ENCODE peak calls at places on chromosome 1, in five cellular contexts. M, H, Y, K and A are unnamed samples. For H3K9me3, the result is how much of the 10 kb centered on the place peaks cover.

GRCh38 chr1:48048064-48048463 is 50.9 kb upstream of the TRABD2B start:
- DNase-seq in H (no peak), K (no peak), M (no peak), Y (peak), A (peak)

GRCh38 chr1:200737647-200738296 is 921 bp upstream of the CAMSAP2 start:
- DNase-seq in Y (no peak), H (no peak), K (no peak), M (no peak), A (no peak)

GRCh38 chr1:1091344-1092148 is 17.4 kb upstream of the RNF223 start:
- DNase-seq in H (no peak), Y (no peak), M (peak), K (no peak), A (no peak)

GRCh38 chr1:12104417-12104816 is 41.3 kb downstream of the TNFRSF8 start:
- DNase-seq in M (no peak), K (no peak), Y (no peak), H (no peak), A (no peak)

GRCh38 chr1:145981299-145981600 is 15.1 kb downstream of the TXNIP start:
- DNase-seq in H (no peak), Y (no peak), M (no peak), K (no peak), A (no peak)

GRCh38 chr1:205317311-205317917 is 4.1 kb downstream of the NUAK2 start:
- DNase-seq in Y (peak), K (no peak), M (peak), H (peak), A (no peak)

GRCh38 chr1:54833146-54833545 is 32.0 kb upstream of the TTC22 start:
- DNase-seq in Y (no peak), H (no peak), M (no peak), K (no peak), A (no peak)

GRCh38 chr1:212291505-212292134 is 6.4 kb downstream of the PPP2R5A start:
- DNase-seq in H (peak), M (no peak), Y (peak), K (peak), A (no peak)

GRCh38 chr1:11690669-11691301 is 725 bp upstream of the DRAXIN start:
- DNase-seq in Y (no peak), H (no peak), K (peak), M (no peak), A (no peak)

GRCh38 chr1:16189921-16190499 is 22.4 kb downstream of the ARHGEF19 start:
- DNase-seq in H (no peak), K (no peak), Y (no peak), M (peak), A (peak)

GRCh38 chr1:207752456-207753132 is 740 bp downstream of the CD46 start:
- DNase-seq in K (peak), H (peak), M (peak), Y (peak), A (peak)

GRCh38 chr1:18970358-18970757 is 13.9 kb upstream of the IFFO2 start:
- DNase-seq in Y (no peak), K (no peak), M (no peak), H (no peak), A (no peak)

GRCh38 chr1:71464016-71464415 is 383.2 kb upstream of the ZRANB2 start:
- DNase-seq in H (no peak), Y (peak), M (no peak), K (no peak), A (no peak)

GRCh38 chr1:194833111-194833510 is 1646.7 kb upstream of the B3GALT2 start:
- DNase-seq in Y (no peak), H (no peak), M (no peak), K (no peak), A (no peak)

GRCh38 chr1:36835017-36835695 is 199.2 kb downstream of the GRIK3 start:
- DNase-seq in M (no peak), K (no peak), Y (no peak), H (no peak), A (peak)

GRCh38 chr1:83593073-83593472 is 405.9 kb downstream of the TTLL7 start:
- DNase-seq in K (peak), M (no peak), H (no peak), Y (no peak), A (no peak)

GRCh38 chr1:242770366-242770765 is 245.9 kb upstream of the PLD5 start:
- DNase-seq in M (no peak), Y (peak), H (peak), K (no peak), A (peak)

GRCh38 chr1:20355828-20356735 is 65.4 kb downstream of the VWA5B1 start:
- DNase-seq in K (no peak), Y (peak), H (no peak), M (no peak), A (peak)

GRCh38 chr1:198620951-198621824 is 17.7 kb upstream of the PTPRC start:
- DNase-seq in Y (no peak), K (no peak), M (no peak), H (no peak), A (no peak)

GRCh38 chr1:101520302-101520701 is 283.5 kb downstream of the S1PR1 start:
- DNase-seq in Y (peak), K (peak), M (peak), H (peak), A (no peak)

GRCh38 chr1:204065174-204065985 is 7.5 kb upstream of the SOX13 start:
- DNase-seq in K (peak), M (no peak), Y (no peak), H (no peak), A (no peak)
- H3K4me3 ChIP-seq in K (peak), M (no peak), Y (no peak), H (no peak), A (no peak)

GRCh38 chr1:4084446-4084845 is 184.4 kb upstream of the C1orf174 start:
- DNase-seq in H (no peak), M (no peak), Y (no peak), K (no peak), A (no peak)

GRCh38 chr1:4079815-4080214 is 179.7 kb upstream of the C1orf174 start:
- DNase-seq in M (no peak), Y (no peak), H (no peak), K (no peak), A (no peak)

GRCh38 chr1:4084053-4084431 is 184.0 kb upstream of the C1orf174 start:
- DNase-seq in M (peak), H (no peak), Y (no peak), K (no peak), A (no peak)

GRCh38 chr1:4083171-4084052 is 183.3 kb upstream of the C1orf174 start:
- DNase-seq in H (no peak), Y (no peak), K (no peak), M (peak), A (no peak)

DNA sequence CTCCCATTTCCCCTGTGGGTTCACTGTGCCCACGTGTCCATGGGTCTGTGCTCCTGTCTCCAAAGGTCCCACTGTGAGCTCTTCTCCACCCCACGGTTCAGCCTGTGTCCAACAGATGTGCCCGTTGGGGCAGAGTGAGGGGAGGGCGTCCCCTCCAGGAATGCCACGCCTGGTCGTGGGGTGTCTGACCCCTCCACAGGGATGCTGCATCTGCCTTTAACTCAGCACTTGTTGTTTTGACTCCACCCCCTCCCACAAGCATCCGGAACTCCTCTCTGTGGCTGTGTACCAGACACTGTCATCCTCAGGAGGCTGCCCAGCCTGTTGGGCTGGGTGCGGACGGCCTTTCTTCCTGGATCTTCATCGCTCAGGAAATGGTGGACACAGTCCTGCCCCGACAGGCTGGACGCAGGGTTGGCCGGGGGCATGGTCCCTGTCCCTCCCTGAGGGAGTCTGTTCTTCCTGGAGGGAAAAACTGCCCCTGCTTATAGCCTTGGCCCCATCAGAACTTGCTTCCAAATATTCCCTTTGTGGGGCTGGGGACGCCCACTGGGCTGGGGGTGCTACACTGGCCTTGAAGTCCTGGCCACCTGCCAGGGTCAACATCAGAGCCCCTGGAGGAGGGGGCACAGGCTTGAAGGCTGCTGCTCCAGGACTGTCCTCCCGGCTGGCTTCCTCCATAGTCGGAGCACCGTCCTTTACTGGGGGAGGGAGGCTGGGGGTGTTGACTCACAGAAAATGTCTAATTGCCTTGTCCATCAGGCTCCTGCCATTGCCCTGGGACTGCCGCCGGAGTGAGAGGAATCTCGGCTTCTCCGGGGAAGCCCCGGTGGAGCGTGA is 182.0 kb upstream of the C1orf174 start:
- DNase-seq in Y (no peak), M (no peak), H (no peak), K (no peak), A (no peak)
- H3K9me3 ChIP-seq in Y (under half), M (under half), H (under half), K (under half), A (under half)

DNA sequence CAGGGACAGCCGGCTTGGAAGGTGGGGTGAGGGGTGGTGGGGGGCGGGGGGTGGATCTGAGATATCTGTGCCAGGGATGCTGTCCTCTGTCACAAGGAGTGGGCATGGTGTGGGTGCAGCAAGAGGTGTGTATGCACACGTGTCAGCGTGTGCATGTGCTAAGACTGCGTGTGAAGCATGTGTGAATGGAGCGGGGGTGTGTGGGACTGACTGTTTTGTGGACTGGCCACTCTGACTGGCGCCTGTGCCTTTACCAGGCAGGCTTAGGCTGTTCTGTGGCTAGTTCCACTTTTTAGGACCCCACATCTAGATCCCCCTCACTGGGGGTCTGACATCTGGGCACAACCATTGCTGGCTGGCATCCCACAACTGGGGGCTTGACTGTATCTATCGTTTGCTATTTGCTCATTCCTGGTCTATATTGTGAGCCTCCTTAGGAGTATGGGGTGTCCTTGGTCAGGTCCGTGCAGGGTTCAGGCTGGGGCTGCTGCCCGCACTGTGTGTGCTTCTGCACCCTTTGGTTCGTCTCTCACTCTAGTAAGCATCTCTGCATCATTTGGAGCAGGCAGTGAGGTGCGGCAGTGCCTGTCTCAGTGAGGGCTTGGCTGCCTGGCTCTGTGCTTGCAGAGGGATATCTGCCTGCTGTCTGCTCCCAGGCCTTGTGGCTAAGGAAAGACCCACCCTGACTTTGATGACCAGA is 1.9 kb downstream of the AMPD2 start:
- DNase-seq in H (no peak), M (no peak), Y (no peak), K (no peak), A (no peak)
- H3K4me3 ChIP-seq in H (peak), M (peak), Y (peak), K (peak), A (peak)

DNA sequence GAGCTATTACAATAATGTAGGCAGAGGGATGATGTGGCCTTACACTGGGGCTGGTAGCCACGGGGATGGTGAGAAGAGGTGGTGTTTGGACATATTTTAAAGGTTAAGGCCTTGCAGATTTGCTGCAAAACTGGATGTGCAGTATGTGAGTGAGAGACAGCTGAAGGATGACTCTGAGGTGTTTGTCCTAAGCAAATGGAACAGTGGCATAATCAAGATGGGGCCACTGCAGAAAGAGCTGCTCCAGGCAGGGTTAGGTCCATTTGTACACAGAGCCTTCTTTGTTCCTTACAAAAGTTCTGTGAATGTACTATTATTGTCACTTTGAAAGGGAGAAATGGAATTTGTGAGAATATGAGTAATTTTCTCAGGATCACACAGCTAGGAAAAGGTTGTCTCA is 220.4 kb upstream of the ZP4 start:
- DNase-seq in M (no peak), K (no peak), Y (no peak), H (no peak), A (no peak)
- H3K9me3 ChIP-seq in M (under half), K (under half), Y (under half), H (under half), A (under half)

GRCh38 chr1:157819215-157819614 is 705 bp downstream of the FCRL1 start:
- DNase-seq in Y (no peak), H (no peak), M (no peak), K (no peak), A (no peak)

GRCh38 chr1:157819886-157820285 is at the start of gene FCRL1:
- DNase-seq in K (no peak), M (no peak), H (no peak), Y (no peak), A (no peak)

DNA sequence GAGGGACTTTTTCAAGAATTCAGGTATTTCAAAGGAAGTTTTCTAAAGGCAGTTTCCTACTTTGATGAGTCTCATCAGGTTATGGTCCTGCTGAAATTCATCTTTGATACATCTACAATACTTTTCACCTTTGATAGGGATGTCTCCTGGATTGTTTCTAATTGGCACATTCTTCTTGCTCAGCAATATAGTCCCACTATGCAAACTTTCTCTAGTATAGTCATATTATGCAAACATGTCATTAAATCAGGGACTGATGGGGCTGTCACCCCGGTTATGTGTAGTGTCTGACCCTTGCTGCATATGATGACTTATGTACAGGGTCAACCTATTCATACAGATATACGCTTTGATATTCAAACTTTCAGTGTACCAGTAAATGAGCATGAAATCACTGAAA is 379 bp upstream of the FCRL1 start:
- DNase-seq in K (no peak), H (no peak), Y (no peak), M (no peak), A (no peak)
- H3K4me3 ChIP-seq in K (no peak), H (no peak), Y (no peak), M (no peak), A (no peak)

DNA sequence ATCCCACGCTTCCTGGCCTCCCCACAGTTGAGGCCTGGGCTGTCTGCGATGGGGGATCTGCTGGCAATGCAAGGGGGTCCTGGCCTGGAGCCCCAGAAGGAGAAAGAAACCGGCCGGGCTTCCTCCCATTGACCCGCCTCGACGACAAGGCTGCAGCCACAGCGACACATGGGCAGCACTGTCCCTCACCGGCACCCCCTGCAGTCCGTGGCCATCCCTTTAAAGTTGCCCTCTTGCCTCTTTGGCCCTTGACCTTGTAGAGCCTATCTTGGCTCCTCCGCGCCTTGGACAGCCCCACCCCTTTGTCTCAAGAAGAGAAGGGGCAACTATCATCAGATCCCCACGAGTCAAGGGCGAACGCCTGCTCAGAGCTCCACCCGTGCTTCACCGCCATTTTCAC is 106.0 kb downstream of the CASZ1 start:
- DNase-seq in Y (no peak), H (no peak), M (no peak), K (no peak), A (no peak)
- H3K9me3 ChIP-seq in Y (under half), H (under half), M (under half), K (under half), A (under half)